ENCODE peak calls at places on chromosome 16, in five cellular contexts. One of them, this sample, is unnamed.

GRCh38 chr16:48366165-48367093 is 18.8 kb downstream of the SIAH1 start:
- DNase-seq in cardiac fibroblast: peak
- DNase-seq in dorsolateral prefrontal cortex: no peak
- DNase-seq in MM.1S: peak
- DNase-seq in HCT116: peak
- DNase-seq in this sample: peak

GRCh38 chr16:81511371-81511770 is 66.8 kb downstream of the CMIP start:
- DNase-seq in cardiac fibroblast: peak
- DNase-seq in HCT116: peak
- DNase-seq in dorsolateral prefrontal cortex: no peak
- DNase-seq in MM.1S: no peak
- DNase-seq in this sample: no peak

GRCh38 chr16:47375423-47375822 is 85.4 kb downstream of the ITFG1 start:
- DNase-seq in MM.1S: no peak
- DNase-seq in HCT116: no peak
- DNase-seq in cardiac fibroblast: no peak
- DNase-seq in dorsolateral prefrontal cortex: no peak
- DNase-seq in this sample: no peak

GRCh38 chr16:25608002-25608401 is 83.8 kb upstream of the HS3ST4 start:
- DNase-seq in cardiac fibroblast: no peak
- DNase-seq in HCT116: no peak
- DNase-seq in MM.1S: no peak
- DNase-seq in dorsolateral prefrontal cortex: no peak
- DNase-seq in this sample: no peak

GRCh38 chr16:81140930-81141780 is 45.0 kb upstream of the GCSH start:
- DNase-seq in HCT116: peak
- DNase-seq in cardiac fibroblast: no peak
- DNase-seq in dorsolateral prefrontal cortex: no peak
- DNase-seq in MM.1S: no peak
- DNase-seq in this sample: peak

GRCh38 chr16:35391328-35391727 is 1931.9 kb downstream of the TP53TG3F start:
- DNase-seq in HCT116: peak
- DNase-seq in dorsolateral prefrontal cortex: peak
- DNase-seq in cardiac fibroblast: peak
- DNase-seq in MM.1S: peak
- DNase-seq in this sample: peak

GRCh38 chr16:66629856-66630255 is 25.4 kb downstream of the CMTM3 start:
- DNase-seq in dorsolateral prefrontal cortex: no peak
- DNase-seq in MM.1S: no peak
- DNase-seq in HCT116: no peak
- DNase-seq in cardiac fibroblast: no peak
- DNase-seq in this sample: no peak

GRCh38 chr16:85387171-85387507 is 226.0 kb upstream of the GSE1 start:
- DNase-seq in HCT116: no peak
- DNase-seq in MM.1S: no peak
- DNase-seq in cardiac fibroblast: no peak
- DNase-seq in dorsolateral prefrontal cortex: no peak
- DNase-seq in this sample: no peak

GRCh38 chr16:24497405-24497804 is 42.0 kb upstream of the RBBP6 start:
- DNase-seq in dorsolateral prefrontal cortex: no peak
- DNase-seq in cardiac fibroblast: peak
- DNase-seq in HCT116: no peak
- DNase-seq in MM.1S: no peak
- DNase-seq in this sample: no peak

GRCh38 chr16:48497932-48498760 is 111.8 kb downstream of the N4BP1 start:
- DNase-seq in cardiac fibroblast: no peak
- DNase-seq in MM.1S: no peak
- DNase-seq in dorsolateral prefrontal cortex: no peak
- DNase-seq in HCT116: no peak
- DNase-seq in this sample: no peak

GRCh38 chr16:23999663-24000062 is 163.9 kb downstream of the PRKCB start:
- DNase-seq in HCT116: no peak
- DNase-seq in dorsolateral prefrontal cortex: no peak
- DNase-seq in cardiac fibroblast: no peak
- DNase-seq in MM.1S: no peak
- DNase-seq in this sample: peak

GRCh38 chr16:52581530-52581929 is 34.6 kb upstream of the TOX3 start:
- DNase-seq in MM.1S: no peak
- DNase-seq in dorsolateral prefrontal cortex: no peak
- DNase-seq in HCT116: no peak
- DNase-seq in cardiac fibroblast: no peak
- DNase-seq in this sample: no peak

GRCh38 chr16:4936181-4936990 is 562 bp downstream of the PPL start:
- DNase-seq in dorsolateral prefrontal cortex: no peak
- DNase-seq in cardiac fibroblast: no peak
- DNase-seq in HCT116: no peak
- DNase-seq in MM.1S: no peak
- DNase-seq in this sample: no peak

GRCh38 chr16:31532120-31532519 is 4.4 kb downstream of the AHSP start:
- DNase-seq in MM.1S: no peak
- DNase-seq in dorsolateral prefrontal cortex: no peak
- DNase-seq in cardiac fibroblast: no peak
- DNase-seq in HCT116: no peak
- DNase-seq in this sample: no peak

GRCh38 chr16:50989047-50989446 is 162.0 kb downstream of the SALL1 start:
- DNase-seq in MM.1S: peak
- DNase-seq in HCT116: no peak
- DNase-seq in cardiac fibroblast: no peak
- DNase-seq in dorsolateral prefrontal cortex: no peak
- DNase-seq in this sample: no peak

GRCh38 chr16:20359997-20360396 is 7.5 kb upstream of the UMOD start:
- DNase-seq in MM.1S: no peak
- DNase-seq in dorsolateral prefrontal cortex: no peak
- DNase-seq in cardiac fibroblast: no peak
- DNase-seq in HCT116: no peak
- DNase-seq in this sample: no peak

GRCh38 chr16:6016530-6017184 is 919.1 kb upstream of the EEF2KMT start:
- DNase-seq in MM.1S: peak
- DNase-seq in cardiac fibroblast: peak
- DNase-seq in dorsolateral prefrontal cortex: no peak
- DNase-seq in HCT116: no peak
- DNase-seq in this sample: no peak

GRCh38 chr16:48682971-48683370 is 73.0 kb upstream of the N4BP1 start:
- DNase-seq in dorsolateral prefrontal cortex: no peak
- DNase-seq in HCT116: no peak
- DNase-seq in cardiac fibroblast: no peak
- DNase-seq in MM.1S: no peak
- DNase-seq in this sample: no peak

GRCh38 chr16:17173134-17173729 is 297.5 kb downstream of the XYLT1 start:
- DNase-seq in cardiac fibroblast: peak
- DNase-seq in dorsolateral prefrontal cortex: peak
- DNase-seq in MM.1S: no peak
- DNase-seq in HCT116: no peak
- DNase-seq in this sample: peak

GRCh38 chr16:89349947-89350633 is 132.6 kb downstream of the ZNF778 start:
- DNase-seq in cardiac fibroblast: no peak
- DNase-seq in dorsolateral prefrontal cortex: no peak
- DNase-seq in MM.1S: no peak
- DNase-seq in HCT116: no peak
- DNase-seq in this sample: peak

GRCh38 chr16:56607675-56608042 is 725 bp upstream of the MT2A start:
- DNase-seq in HCT116: no peak
- DNase-seq in dorsolateral prefrontal cortex: no peak
- DNase-seq in cardiac fibroblast: no peak
- DNase-seq in MM.1S: no peak
- DNase-seq in this sample: no peak

GRCh38 chr16:58649707-58650106 is 20.1 kb upstream of the CNOT1 start:
- DNase-seq in MM.1S: no peak
- DNase-seq in cardiac fibroblast: no peak
- DNase-seq in dorsolateral prefrontal cortex: no peak
- DNase-seq in HCT116: no peak
- DNase-seq in this sample: no peak

GRCh38 chr16:55439101-55439690 is 39.8 kb upstream of the MMP2 start:
- DNase-seq in dorsolateral prefrontal cortex: no peak
- DNase-seq in MM.1S: no peak
- DNase-seq in cardiac fibroblast: no peak
- DNase-seq in HCT116: no peak
- DNase-seq in this sample: no peak

GRCh38 chr16:5018791-5019190 is 14.9 kb downstream of the NAGPA start:
- DNase-seq in HCT116: no peak
- DNase-seq in MM.1S: no peak
- DNase-seq in cardiac fibroblast: no peak
- DNase-seq in dorsolateral prefrontal cortex: no peak
- DNase-seq in this sample: no peak

GRCh38 chr16:58385218-58385773 is 7.0 kb upstream of the GINS3 start:
- DNase-seq in MM.1S: no peak
- DNase-seq in dorsolateral prefrontal cortex: no peak
- DNase-seq in cardiac fibroblast: no peak
- DNase-seq in HCT116: no peak
- DNase-seq in this sample: no peak

GRCh38 chr16:88807626-88808453 is 3.9 kb downstream of the APRT start:
- DNase-seq in HCT116: no peak
- DNase-seq in dorsolateral prefrontal cortex: no peak
- DNase-seq in MM.1S: no peak
- DNase-seq in cardiac fibroblast: no peak
- DNase-seq in this sample: no peak

GRCh38 chr16:2511996-2512919 is 1.5 kb upstream of the ATP6V0C start:
- DNase-seq in HCT116: no peak
- DNase-seq in dorsolateral prefrontal cortex: no peak
- DNase-seq in cardiac fibroblast: no peak
- DNase-seq in MM.1S: no peak
- DNase-seq in this sample: no peak

GRCh38 chr16:11447836-11448235 is 102.6 kb downstream of the RMI2 start:
- DNase-seq in MM.1S: no peak
- DNase-seq in dorsolateral prefrontal cortex: no peak
- DNase-seq in cardiac fibroblast: no peak
- DNase-seq in HCT116: no peak
- DNase-seq in this sample: no peak

GRCh38 chr16:2483939-2484897 is 9.3 kb downstream of the TBC1D24 start:
- DNase-seq in dorsolateral prefrontal cortex: no peak
- DNase-seq in cardiac fibroblast: no peak
- DNase-seq in HCT116: no peak
- DNase-seq in MM.1S: no peak
- DNase-seq in this sample: no peak

GRCh38 chr16:23222929-23223328 is 40.4 kb downstream of the SCNN1G start:
- DNase-seq in dorsolateral prefrontal cortex: no peak
- DNase-seq in HCT116: no peak
- DNase-seq in MM.1S: no peak
- DNase-seq in cardiac fibroblast: no peak
- DNase-seq in this sample: no peak

GRCh38 chr16:64654137-64654652 is 467.7 kb downstream of the CDH11 start:
- DNase-seq in MM.1S: no peak
- DNase-seq in cardiac fibroblast: peak
- DNase-seq in dorsolateral prefrontal cortex: no peak
- DNase-seq in HCT116: no peak
- DNase-seq in this sample: no peak

GRCh38 chr16:64659863-64660262 is 462.0 kb downstream of the CDH11 start:
- DNase-seq in HCT116: no peak
- DNase-seq in dorsolateral prefrontal cortex: no peak
- DNase-seq in cardiac fibroblast: no peak
- DNase-seq in MM.1S: no peak
- DNase-seq in this sample: no peak

GRCh38 chr16:64657316-64658011 is 464.4 kb downstream of the CDH11 start:
- DNase-seq in MM.1S: no peak
- DNase-seq in HCT116: no peak
- DNase-seq in dorsolateral prefrontal cortex: no peak
- DNase-seq in cardiac fibroblast: peak
- DNase-seq in this sample: no peak

DNA sequence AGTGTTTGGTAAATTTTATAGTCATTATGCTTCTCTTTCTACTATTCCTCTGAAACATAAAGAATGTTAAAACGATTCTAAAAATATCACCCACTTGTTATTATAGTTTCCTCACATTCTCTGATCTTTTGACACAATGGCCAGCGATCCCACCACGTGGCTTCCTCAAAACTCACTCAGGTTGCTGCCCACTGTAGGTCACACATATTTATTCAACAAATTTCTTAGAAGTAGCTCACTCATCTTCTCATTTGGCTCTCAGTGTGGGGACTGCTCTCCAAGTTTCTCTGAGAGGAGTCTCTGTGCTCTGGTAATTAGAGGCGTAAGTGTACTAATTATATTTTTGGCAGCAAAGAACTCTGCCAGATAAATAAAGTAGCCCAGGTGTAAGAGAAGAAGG is 465.4 kb downstream of the CDH11 start:
- DNase-seq in HCT116: no peak
- DNase-seq in cardiac fibroblast: peak
- DNase-seq in MM.1S: no peak
- DNase-seq in dorsolateral prefrontal cortex: peak
- DNase-seq in this sample: no peak
- TF ChIP-seq CTCF in HCT116: no peak
- TF ChIP-seq CTCF in cardiac fibroblast: no peak
- TF ChIP-seq CTCF in MM.1S: no peak
- TF ChIP-seq CTCF in dorsolateral prefrontal cortex: no peak
- TF ChIP-seq CTCF in this sample: no peak

GRCh38 chr16:10085078-10085798 is 97.0 kb downstream of the GRIN2A start:
- DNase-seq in cardiac fibroblast: no peak
- DNase-seq in MM.1S: no peak
- DNase-seq in HCT116: no peak
- DNase-seq in dorsolateral prefrontal cortex: no peak
- DNase-seq in this sample: no peak
- TF ChIP-seq CTCF in cardiac fibroblast: no peak
- TF ChIP-seq CTCF in MM.1S: no peak
- TF ChIP-seq CTCF in HCT116: no peak
- TF ChIP-seq CTCF in dorsolateral prefrontal cortex: no peak
- TF ChIP-seq CTCF in this sample: no peak

GRCh38 chr16:73714976-73715375 is 581.6 kb upstream of the PSMD7 start:
- DNase-seq in MM.1S: peak
- DNase-seq in HCT116: no peak
- DNase-seq in cardiac fibroblast: no peak
- DNase-seq in dorsolateral prefrontal cortex: no peak
- DNase-seq in this sample: no peak

GRCh38 chr16:73713301-73713700 is 583.3 kb upstream of the PSMD7 start:
- DNase-seq in cardiac fibroblast: no peak
- DNase-seq in HCT116: no peak
- DNase-seq in MM.1S: no peak
- DNase-seq in dorsolateral prefrontal cortex: peak
- DNase-seq in this sample: no peak

GRCh38 chr16:73711441-73712080 is 585.1 kb upstream of the PSMD7 start:
- DNase-seq in cardiac fibroblast: no peak
- DNase-seq in MM.1S: no peak
- DNase-seq in dorsolateral prefrontal cortex: no peak
- DNase-seq in HCT116: no peak
- DNase-seq in this sample: no peak

GRCh38 chr16:73710526-73710925 is 586.1 kb upstream of the PSMD7 start:
- DNase-seq in dorsolateral prefrontal cortex: no peak
- DNase-seq in HCT116: no peak
- DNase-seq in cardiac fibroblast: no peak
- DNase-seq in MM.1S: no peak
- DNase-seq in this sample: no peak

GRCh38 chr16:73713817-73714495 is 582.7 kb upstream of the PSMD7 start:
- DNase-seq in MM.1S: no peak
- DNase-seq in HCT116: peak
- DNase-seq in dorsolateral prefrontal cortex: peak
- DNase-seq in cardiac fibroblast: peak
- DNase-seq in this sample: peak
- TF ChIP-seq CTCF in MM.1S: no peak
- TF ChIP-seq CTCF in HCT116: peak
- TF ChIP-seq CTCF in dorsolateral prefrontal cortex: peak
- TF ChIP-seq CTCF in cardiac fibroblast: peak
- TF ChIP-seq CTCF in this sample: no peak

DNA sequence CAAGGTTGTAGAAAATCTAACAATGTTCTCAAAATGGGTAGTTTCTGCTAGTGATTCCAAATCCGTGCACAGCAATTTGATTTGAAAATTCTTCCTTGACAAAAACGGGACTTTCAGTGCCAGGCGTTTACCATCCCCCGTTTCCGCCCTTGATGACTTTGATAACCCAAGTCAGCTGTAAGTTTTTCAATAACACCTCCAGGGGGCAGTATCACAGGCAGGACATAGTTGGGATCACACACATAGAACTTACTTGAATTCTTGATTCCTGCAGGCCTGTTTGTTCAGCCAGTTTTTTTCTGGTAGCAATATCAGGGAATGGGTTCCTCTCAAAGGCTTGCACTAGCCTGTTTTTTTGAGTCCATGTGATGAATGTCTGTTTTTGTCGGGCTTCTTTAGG is 5.6 kb downstream of the DUXB start:
- DNase-seq in dorsolateral prefrontal cortex: no peak
- DNase-seq in HCT116: peak
- DNase-seq in cardiac fibroblast: no peak
- DNase-seq in MM.1S: no peak
- DNase-seq in this sample: peak
- TF ChIP-seq CTCF in dorsolateral prefrontal cortex: no peak
- TF ChIP-seq CTCF in HCT116: peak
- TF ChIP-seq CTCF in cardiac fibroblast: no peak
- TF ChIP-seq CTCF in MM.1S: peak
- TF ChIP-seq CTCF in this sample: peak

This sample was measured in activated CD8-positive, alpha-beta T cell treated with anti-CD3 and anti-CD28 coated beads for 36 hours.